ENCODE peak calls at places on chromosomes 1 and 21, in six cellular contexts. A is SJSA1; S is activated CD8-positive, alpha-beta memory T cell treated with anti-CD3 and anti-CD28 coated beads for 24 hours; B is smooth muscle cell of the brain vasculature; Z is NT2/D1; X is NCI-H146. T is an unnamed sample.
A peak's percentile ranks its signal among the peaks of the same experiment; 100 is the strongest.

GRCh38 chr1:27526569-27527222 is 36.7 kb upstream of the WASF2 start:
- DNase-seq in A (no peak), S (peak; percentile 68), B (no peak), Z (no peak), X (peak; percentile 62), T (no peak)

GRCh38 chr1:78839704-78840277 is 166.7 kb downstream of the ADGRL4 start:
- DNase-seq in A (peak; percentile 55), S (no peak), B (peak; percentile 56), Z (peak; percentile 70), X (peak; percentile 35), T (no peak)

GRCh38 chr1:8420318-8420717 is 102.4 kb downstream of the SLC45A1 start:
- DNase-seq in A (no peak), S (no peak), B (no peak), Z (no peak), X (no peak), T (no peak)

GRCh38 chr1:183024352-183025337 is 1.4 kb downstream of the LAMC1 start:
- DNase-seq in A (peak; percentile 63), S (no peak), B (no peak), Z (peak; percentile 20), X (peak; percentile 8), T (no peak)

GRCh38 chr1:63731117-63732043 is 42.4 kb upstream of the ROR1 start:
- DNase-seq in A (peak; percentile 98), S (no peak), B (peak; percentile 67), Z (no peak), X (no peak), T (no peak)

GRCh38 chr1:227938276-227938675 is 9.5 kb downstream of the WNT9A start:
- DNase-seq in A (no peak), S (no peak), B (no peak), Z (no peak), X (no peak), T (no peak)

GRCh38 chr21:45420623-45421041 is 15.7 kb downstream of the COL18A1 start:
- DNase-seq in A (no peak), S (no peak), B (no peak), Z (no peak), X (no peak), T (no peak)

GRCh38 chr1:234656981-234657651 is 47.1 kb upstream of the IRF2BP2 start:
- DNase-seq in A (peak; percentile 90), S (no peak), B (peak; percentile 26), Z (no peak), X (peak; percentile 18), T (no peak)

GRCh38 chr1:31427322-31427721 is 14.3 kb downstream of the SERINC2 start:
- DNase-seq in A (no peak), S (no peak), B (no peak), Z (no peak), X (no peak), T (no peak)

GRCh38 chr1:20358761-20359263 is 68.1 kb downstream of the VWA5B1 start:
- DNase-seq in A (peak; percentile 63), S (no peak), B (no peak), Z (no peak), X (no peak), T (no peak)

GRCh38 chr1:101178688-101179491 is 57.9 kb upstream of the S1PR1 start:
- DNase-seq in A (no peak), S (no peak), B (no peak), Z (no peak), X (no peak), T (no peak)

GRCh38 chr1:219152759-219153158 is 20.9 kb upstream of the LYPLAL1 start:
- DNase-seq in A (no peak), S (no peak), B (no peak), Z (no peak), X (no peak), T (no peak)

GRCh38 chr1:201511925-201512539 is 5.1 kb upstream of the CSRP1 start:
- DNase-seq in A (no peak), S (no peak), B (no peak), Z (no peak), X (no peak), T (no peak)

GRCh38 chr1:244054924-244055263 is 3.8 kb downstream of the ZBTB18 start:
- DNase-seq in A (no peak), S (peak; percentile 73), B (no peak), Z (no peak), X (no peak), T (no peak)

GRCh38 chr1:65681101-65681500 is 111.6 kb upstream of the PDE4B start:
- DNase-seq in A (no peak), S (no peak), B (no peak), Z (no peak), X (no peak), T (no peak)

GRCh38 chr1:190172636-190173410 is 304.8 kb downstream of the BRINP3 start:
- DNase-seq in A (no peak), S (no peak), B (no peak), Z (no peak), X (no peak), T (no peak)

GRCh38 chr21:46096997-46097825 is 701 bp upstream of the COL6A2 start:
- DNase-seq in A (no peak), S (peak; percentile 58), B (no peak), Z (no peak), X (no peak), T (peak; percentile 72)